ENCODE peak calls at places on chromosomes 2 and 18, in nine cellular contexts. F is tibial nerve, V is activated T-cell treated with anti-CD3 and anti-CD28 coated beads for 48 hours, K is EH, W is GM12865, Z is nucleus accumbens, J is endodermal cell, C is GM19239, R is HepG2. M is an unnamed sample.

GRCh38 chr2:15836942-15837610 is 103.3 kb upstream of the MYCN start:
- DNase-seq in K (no peak), R (no peak), Z (no peak), W (no peak), V (no peak), J (no peak), C (no peak), F (no peak), M (no peak)

GRCh38 chr2:219539295-219539788 is 4.3 kb downstream of the CHPF start:
- DNase-seq in K (no peak), R (no peak), V (no peak), W (no peak), F (no peak), J (no peak), C (no peak), Z (no peak), M (no peak)

GRCh38 chr2:65390134-65390533 is 42.3 kb downstream of the SPRED2 start:
- DNase-seq in Z (no peak), W (peak), K (no peak), F (no peak), R (no peak), C (peak), J (no peak), V (no peak), M (no peak)

GRCh38 chr2:23607925-23608324 is 222.9 kb downstream of the KLHL29 start:
- DNase-seq in F (no peak), J (no peak), R (no peak), Z (no peak), K (no peak), V (no peak), W (no peak), C (no peak), M (no peak)

GRCh38 chr18:12534820-12535219 is 123.1 kb downstream of the SPIRE1 start:
- DNase-seq in J (no peak), K (no peak), F (no peak), R (no peak), C (no peak), W (no peak), V (no peak), Z (no peak), M (no peak)

GRCh38 chr2:62934501-62934900 is 116.1 kb upstream of the OTX1 start:
- DNase-seq in F (no peak), K (no peak), C (no peak), V (no peak), J (no peak), W (no peak), Z (no peak), R (no peak), M (no peak)

GRCh38 chr2:120856421-120856862 is 120.8 kb downstream of the GLI2 start:
- DNase-seq in F (no peak), W (no peak), Z (no peak), J (peak), C (no peak), R (no peak), K (peak), V (no peak), M (no peak)

GRCh38 chr18:74498712-74499629 is 2.8 kb downstream of the CNDP2 start:
- DNase-seq in V (peak), J (no peak), F (peak), C (peak), K (peak), R (no peak), Z (peak), W (peak), M (peak)

GRCh38 chr2:45214550-45214949 is 205.3 kb upstream of the SIX2 start:
- DNase-seq in W (no peak), R (no peak), V (no peak), F (no peak), Z (no peak), J (no peak), K (no peak), C (no peak), M (no peak)

GRCh38 chr2:206642075-206643025 is at the start of gene FAM237A:
- DNase-seq in F (peak), V (peak), Z (no peak), R (peak), W (peak), J (peak), C (peak), K (peak), M (peak)

GRCh38 chr2:195364015-195364965 is 292.7 kb upstream of the SLC39A10 start:
- DNase-seq in V (no peak), R (no peak), F (no peak), C (no peak), W (no peak), J (no peak), K (peak), Z (no peak), M (no peak)

GRCh38 chr2:184598313-184599053 is at the start of gene ZNF804A:
- DNase-seq in K (peak), C (peak), R (no peak), V (no peak), W (peak), Z (peak), J (peak), F (peak), M (peak)

GRCh38 chr2:238426568-238427434 is at the start of gene ASB1:
- DNase-seq in C (peak), V (peak), R (peak), K (peak), Z (peak), W (peak), J (peak), F (peak), M (peak)

GRCh38 chr2:179691235-179691634 is 170.2 kb downstream of the ZNF385B start:
- DNase-seq in Z (no peak), R (no peak), K (peak), J (no peak), W (no peak), V (no peak), C (no peak), F (no peak), M (no peak)

GRCh38 chr2:121309323-121309722 is 24.3 kb upstream of the TFCP2L1 start:
- DNase-seq in V (no peak), R (no peak), C (no peak), K (no peak), W (no peak), Z (no peak), J (no peak), F (no peak), M (no peak)

GRCh38 chr2:102321954-102322719 is 10.8 kb downstream of the IL1RL1 start:
- DNase-seq in F (no peak), K (no peak), R (no peak), C (no peak), V (no peak), J (no peak), W (no peak), Z (no peak), M (no peak)

GRCh38 chr2:195404650-195405049 is 252.4 kb upstream of the SLC39A10 start:
- DNase-seq in C (no peak), W (no peak), V (no peak), R (no peak), K (peak), J (no peak), F (no peak), Z (no peak), M (no peak)

GRCh38 chr2:46025081-46025480 is 272.1 kb upstream of the EPAS1 start:
- DNase-seq in K (no peak), W (no peak), J (peak), C (no peak), R (no peak), F (no peak), Z (no peak), V (no peak), M (no peak)

GRCh38 chr2:238166391-238167343 is 7.9 kb downstream of the ERFE start:
- DNase-seq in C (no peak), J (peak), W (no peak), F (no peak), V (no peak), Z (no peak), K (no peak), R (no peak), M (no peak)

GRCh38 chr2:98508690-98509054 is 64.0 kb downstream of the INPP4A start:
- DNase-seq in V (peak), C (no peak), R (no peak), W (no peak), Z (no peak), K (no peak), J (no peak), F (peak), M (no peak)

GRCh38 chr2:221999702-222000101 is 299.1 kb downstream of the PAX3 start:
- DNase-seq in K (peak), F (no peak), W (no peak), R (no peak), Z (no peak), V (no peak), C (no peak), J (no peak), M (no peak)

GRCh38 chr18:79605481-79605880 is 74.1 kb upstream of the CTDP1 start:
- DNase-seq in J (no peak), V (no peak), C (no peak), F (no peak), Z (no peak), K (no peak), R (no peak), W (no peak), M (no peak)

GRCh38 chr2:239114119-239114581 is 266.3 kb downstream of the TWIST2 start:
- DNase-seq in C (no peak), Z (no peak), W (no peak), R (no peak), V (no peak), F (no peak), K (peak), J (peak), M (no peak)

GRCh38 chr2:45406626-45407025 is 204.4 kb downstream of the SRBD1 start:
- DNase-seq in C (no peak), Z (no peak), J (no peak), W (no peak), R (no peak), V (no peak), F (no peak), K (peak), M (no peak)

GRCh38 chr2:35548171-35548570 is 807.4 kb upstream of the CRIM1 start:
- DNase-seq in R (no peak), K (no peak), F (no peak), J (no peak), W (no peak), V (no peak), C (no peak), Z (no peak), M (no peak)

GRCh38 chr2:85952196-85952734 is 63.5 kb upstream of the ST3GAL5 start:
- DNase-seq in R (no peak), C (no peak), J (no peak), V (no peak), Z (no peak), K (no peak), F (no peak), W (no peak), M (no peak)

GRCh38 chr18:63238711-63239110 is 80.9 kb downstream of the BCL2 start:
- DNase-seq in J (peak), Z (no peak), W (no peak), C (no peak), V (no peak), K (no peak), F (no peak), R (no peak), M (peak)

GRCh38 chr18:57209697-57210096 is 62.8 kb downstream of the BOD1L2 start:
- DNase-seq in F (no peak), V (no peak), R (no peak), J (no peak), C (no peak), Z (no peak), W (peak), K (no peak), M (no peak)

GRCh38 chr2:43333656-43334144 is 107.3 kb upstream of the ZFP36L2 start:
- DNase-seq in R (no peak), J (no peak), W (peak), Z (no peak), V (no peak), K (peak), C (no peak), F (peak), M (no peak)

GRCh38 chr2:67583185-67583584 is 186.1 kb downstream of the ETAA1 start:
- DNase-seq in W (no peak), R (no peak), C (no peak), Z (no peak), K (no peak), F (no peak), J (no peak), V (no peak), M (no peak)

GRCh38 chr18:79528296-79528695 is 132.6 kb downstream of the NFATC1 start:
- DNase-seq in V (no peak), F (no peak), J (no peak), W (no peak), C (no peak), K (no peak), Z (no peak), R (no peak), M (no peak)

M was measured in NCI-H460.